ENCODE peak calls at places on chromosomes 12 and 14, in eight cellular contexts. B is ascending aorta, G is testis, O is upper lobe of right lung, K is gastrocnemius medialis, A is Panc1, J is hepatocyte, N is A549. H is an unnamed sample.

GRCh38 chr14:50524071-50524470 is 8.3 kb downstream of the MAP4K5 start:
- DNase-seq in B (no peak), G (no peak), O (no peak), K (no peak), A (no peak), J (no peak), N (no peak), H (no peak)

GRCh38 chr12:54439521-54440255 is 20.6 kb upstream of the ITGA5 start:
- DNase-seq in B (no peak), G (no peak), O (no peak), K (no peak), A (no peak), J (peak; percentile 67), N (peak; percentile 69), H (peak; percentile 86)

GRCh38 chr12:49537709-49538601 is 875 bp upstream of the KCNH3 start:
- DNase-seq in B (peak; percentile 63), G (no peak), O (peak; percentile 71), K (no peak), A (no peak), J (peak; percentile 31), N (no peak), H (no peak)

GRCh38 chr12:20404576-20405346 is 36.4 kb downstream of the PDE3A start:
- DNase-seq in B (peak; percentile 69), G (peak; percentile 25), O (no peak), K (no peak), A (no peak), J (no peak), N (peak; percentile 36), H (peak; percentile 64)

GRCh38 chr12:113271853-113272561 is 50.7 kb downstream of the TPCN1 start:
- DNase-seq in B (peak; percentile 93), G (peak; percentile 74), O (peak; percentile 85), K (peak; percentile 77), A (no peak), J (peak; percentile 69), N (no peak), H (peak; percentile 84)

GRCh38 chr12:14886271-14886670 is 617 bp upstream of the MGP start:
- DNase-seq in B (no peak), G (no peak), O (no peak), K (no peak), A (no peak), J (no peak), N (no peak), H (no peak)

GRCh38 chr14:76581592-76581991 is 179.7 kb upstream of the VASH1 start:
- DNase-seq in B (no peak), G (no peak), O (no peak), K (no peak), A (no peak), J (no peak), N (no peak), H (no peak)

GRCh38 chr12:62846506-62846905 is 88.4 kb downstream of the PPM1H start:
- DNase-seq in B (no peak), G (no peak), O (no peak), K (no peak), A (no peak), J (no peak), N (no peak), H (peak; percentile 91)

GRCh38 chr14:59148334-59148900 is 40.0 kb upstream of the DAAM1 start:
- DNase-seq in B (no peak), G (no peak), O (no peak), K (no peak), A (no peak), J (no peak), N (no peak), H (no peak)

GRCh38 chr14:24249230-24250021 is 7.0 kb upstream of the TINF2 start:
- DNase-seq in B (no peak), G (no peak), O (peak; percentile 51), K (no peak), A (no peak), J (no peak), N (no peak), H (no peak)

GRCh38 chr12:123237646-123238329 is 4.6 kb downstream of the MTRFR start:
- DNase-seq in B (peak; percentile 78), G (peak; percentile 78), O (peak; percentile 72), K (peak; percentile 16), A (no peak), J (peak; percentile 81), N (peak; percentile 75), H (peak; percentile 83)

GRCh38 chr14:69398818-69399210 is 322 bp downstream of the SLC39A9 start:
- DNase-seq in B (no peak), G (no peak), O (no peak), K (no peak), A (no peak), J (no peak), N (no peak), H (no peak)

GRCh38 chr14:92844220-92844619 is 50.1 kb downstream of the GOLGA5 start:
- DNase-seq in B (no peak), G (no peak), O (no peak), K (no peak), A (no peak), J (no peak), N (no peak), H (no peak)

GRCh38 chr12:79690156-79690605 is 583 bp downstream of the PAWR start:
- DNase-seq in B (peak; percentile 70), G (no peak), O (no peak), K (no peak), A (no peak), J (no peak), N (peak; percentile 63), H (peak; percentile 30)

GRCh38 chr12:104063712-104064030 is 660 bp upstream of the HCFC2 start:
- DNase-seq in B (no peak), G (peak; percentile 33), O (no peak), K (no peak), A (no peak), J (no peak), N (no peak), H (peak; percentile 68)

GRCh38 chr14:103057372-103058208 is at the start of gene CDC42BPB:
- DNase-seq in B (peak; percentile 93), G (peak; percentile 91), O (peak; percentile 95), K (peak; percentile 79), A (no peak), J (peak; percentile 98), N (peak; percentile 92), H (peak; percentile 91)

GRCh38 chr12:104566244-104566993 is 109.7 kb downstream of the CHST11 start:
- DNase-seq in B (no peak), G (no peak), O (no peak), K (no peak), A (no peak), J (no peak), N (no peak), H (no peak)

DNA sequence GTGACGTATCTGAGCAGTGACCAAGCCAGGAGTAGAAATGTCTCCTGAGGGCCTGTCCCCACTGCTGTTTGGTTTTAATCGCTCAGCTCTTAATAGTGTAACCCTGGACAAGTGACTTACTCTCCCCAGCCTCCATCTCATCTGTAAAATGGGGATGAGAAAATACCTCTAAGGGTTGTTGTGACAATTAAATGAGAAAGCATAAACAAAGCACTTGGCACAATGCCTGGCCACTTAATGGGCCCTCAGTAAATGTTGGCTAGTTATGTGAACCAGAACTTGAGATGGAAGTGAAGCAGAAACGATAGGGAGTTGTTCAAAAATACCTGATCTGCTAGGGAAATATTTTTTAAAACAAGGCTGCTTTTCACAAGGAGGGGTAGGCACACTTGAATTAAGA is 58.2 kb downstream of the HMGA2 start:
- DNase-seq in B (no peak), G (no peak), O (no peak), K (no peak), A (no peak), J (no peak), N (no peak), H (no peak)
- H3K4me3 ChIP-seq in B (peak overlapping the region; percentile 50), G (peak overlapping the region; percentile 36), O (peak overlapping the region; percentile 32), K (peak overlapping the region; percentile 43), A (no peak overlapping the region), J (no peak overlapping the region), N (no peak overlapping the region), H (peak overlapping the region; percentile 45)

GRCh38 chr12:108131035-108131434 is 1.9 kb downstream of the WSCD2 start:
- DNase-seq in B (no peak), G (no peak), O (no peak), K (no peak), A (no peak), J (no peak), N (no peak), H (no peak)

GRCh38 chr12:108126990-108127468 is 2.1 kb upstream of the WSCD2 start:
- DNase-seq in B (no peak), G (no peak), O (no peak), K (no peak), A (no peak), J (no peak), N (no peak), H (no peak)

GRCh38 chr12:108127654-108128053 is 1.4 kb upstream of the WSCD2 start:
- DNase-seq in B (no peak), G (no peak), O (no peak), K (no peak), A (no peak), J (no peak), N (no peak), H (no peak)

GRCh38 chr12:108128221-108129016 is 669 bp upstream of the WSCD2 start:
- DNase-seq in B (no peak), G (no peak), O (no peak), K (no peak), A (no peak), J (no peak), N (no peak), H (no peak)

DNA sequence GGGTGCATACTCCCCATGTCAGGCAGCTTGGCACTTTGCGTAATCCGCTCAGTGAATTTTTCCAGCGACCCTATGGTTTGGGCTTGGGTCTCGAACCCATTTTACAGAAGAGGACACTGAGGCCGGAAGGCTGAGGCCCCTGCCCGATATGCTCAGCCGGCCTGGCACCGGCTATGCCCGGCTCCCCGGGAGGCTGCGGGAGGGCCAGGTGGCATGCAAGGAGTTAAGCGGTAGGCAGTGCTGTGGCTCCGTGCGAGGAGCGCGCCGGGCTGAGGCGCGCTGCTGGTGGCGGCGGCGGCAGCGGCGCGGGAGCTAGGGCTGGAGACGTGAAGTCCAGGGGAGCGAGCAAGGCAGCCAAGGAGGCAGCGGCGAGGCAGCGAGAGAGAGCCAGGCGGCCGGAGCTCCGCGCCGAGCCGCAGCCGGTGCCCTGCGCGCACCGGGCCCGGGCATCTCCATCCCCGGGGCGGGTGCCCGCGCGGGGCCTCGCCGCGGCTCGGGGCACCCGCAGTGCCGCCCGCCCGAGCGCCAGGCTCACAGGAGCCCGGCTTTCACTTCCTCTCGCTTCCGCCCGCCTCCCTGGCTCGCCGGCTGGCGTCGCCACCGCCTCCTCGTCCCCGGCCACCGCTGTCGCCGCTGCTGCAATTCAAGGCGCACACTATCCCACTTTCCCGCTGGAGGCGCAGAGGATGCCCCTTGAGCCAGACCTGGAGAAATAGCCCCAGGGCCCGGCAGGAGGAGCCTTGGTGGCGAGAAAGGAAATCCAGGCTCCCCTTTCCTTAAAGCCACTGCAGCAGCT is at the start of gene WSCD2:
- DNase-seq in B (peak; percentile 80), G (peak; percentile 66), O (peak; percentile 71), K (no peak), A (no peak), J (peak; percentile 82), N (peak; percentile 52), H (peak; percentile 19)
- TF ChIP-seq CTCF in B (peak; percentile 50), G (peak; percentile 7), O (peak; percentile 20), K (no peak), A (peak; percentile 51), J (peak; percentile 43), N (peak; percentile 10), H (peak; percentile 14)

GRCh38 chr14:60720962-60721330 is 3.2 kb downstream of the SIX4 start:
- DNase-seq in B (no peak), G (no peak), O (no peak), K (no peak), A (no peak), J (no peak), N (no peak), H (no peak)
- H3K4me3 ChIP-seq in B (peak overlapping the region; percentile 76), G (peak overlapping the region; percentile 75), O (no peak overlapping the region), K (peak overlapping the region; percentile 75), A (peak overlapping the region; percentile 79), J (peak overlapping the region; percentile 82), N (no peak overlapping the region), H (peak overlapping the region; percentile 88)

GRCh38 chr12:119925269-119925668 is 48.1 kb upstream of the CIT start:
- DNase-seq in B (no peak), G (no peak), O (no peak), K (no peak), A (no peak), J (no peak), N (no peak), H (no peak)
- TF ChIP-seq CTCF in B (no peak), G (no peak), O (no peak), K (no peak), A (no peak), J (no peak), N (no peak), H (no peak)